ENCODE peak calls at places on chromosomes 3 and 15, in six cellular contexts. Q is iris pigment epithelial cell; R is left ventricle myocardium superior; U is SHP77; C is prostate gland; B is activated effector memory CD4-positive, alpha-beta T cell treated with anti-CD3 and anti-CD28 coated beads, Interleukin-2, amount 50 U/mL, for 16 hours. M is an unnamed sample.

GRCh38 chr3:31431322-31431721 is 101.4 kb upstream of the STT3B start:
- DNase-seq in Q (no peak), R (no peak), U (no peak), C (no peak), B (no peak), M (no peak)

GRCh38 chr3:139639662-139640061 is 38.1 kb downstream of the NMNAT3 start:
- DNase-seq in Q (no peak), R (no peak), U (no peak), C (no peak), B (no peak), M (no peak)

GRCh38 chr3:184765730-184766074 is 46.3 kb upstream of the VPS8 start:
- DNase-seq in Q (no peak), R (no peak), U (no peak), C (no peak), B (no peak), M (no peak)

GRCh38 chr15:90075420-90076289 is 26.6 kb downstream of the IDH2 start:
- DNase-seq in Q (no peak), R (no peak), U (no peak), C (peak), B (no peak), M (no peak)

GRCh38 chr3:55571913-55572312 is 84.8 kb upstream of the WNT5A start:
- DNase-seq in Q (no peak), R (peak), U (peak), C (peak), B (no peak), M (peak)

GRCh38 chr3:197394464-197395321 is 96.3 kb upstream of the DLG1 start:
- DNase-seq in Q (peak), R (peak), U (no peak), C (peak), B (peak), M (peak)

GRCh38 chr3:50620846-50621245 is 3.9 kb downstream of the MAPKAPK3 start:
- DNase-seq in Q (no peak), R (no peak), U (no peak), C (no peak), B (no peak), M (no peak)

GRCh38 chr3:52779011-52779410 is 1.6 kb downstream of the ITIH1 start:
- DNase-seq in Q (no peak), R (no peak), U (no peak), C (no peak), B (peak), M (no peak)

GRCh38 chr3:15438988-15439387 is 11.6 kb downstream of the EAF1 start:
- DNase-seq in Q (peak), R (no peak), U (no peak), C (no peak), B (no peak), M (no peak)

GRCh38 chr3:4827767-4828166 is 151.5 kb upstream of the BHLHE40 start:
- DNase-seq in Q (no peak), R (no peak), U (no peak), C (no peak), B (no peak), M (no peak)

GRCh38 chr15:42490743-42491539 is at the start of gene ZNF106:
- DNase-seq in Q (peak), R (peak), U (peak), C (peak), B (peak), M (peak)

GRCh38 chr15:77657629-77658238 is 25.0 kb upstream of the LINGO1 start:
- DNase-seq in Q (no peak), R (no peak), U (no peak), C (no peak), B (no peak), M (no peak)

GRCh38 chr15:35654334-35654733 is 108.4 kb upstream of the DPH6 start:
- DNase-seq in Q (no peak), R (no peak), U (no peak), C (no peak), B (no peak), M (no peak)

GRCh38 chr3:52277972-52278509 is 408 bp downstream of the WDR82 start:
- DNase-seq in Q (peak), R (no peak), U (peak), C (peak), B (peak), M (no peak)

GRCh38 chr3:39338201-39338600 is 8.7 kb downstream of the CCR8 start:
- DNase-seq in Q (no peak), R (no peak), U (no peak), C (no peak), B (no peak), M (no peak)

GRCh38 chr3:40873456-40873855 is 325.8 kb upstream of the CTNNB1 start:
- DNase-seq in Q (no peak), R (no peak), U (no peak), C (no peak), B (no peak), M (no peak)

GRCh38 chr15:41281236-41281635 is 50.2 kb downstream of the CHP1 start:
- DNase-seq in Q (peak), R (no peak), U (no peak), C (no peak), B (no peak), M (no peak)

M was measured in left ventricle myocardium inferior.